ENCODE peak calls at places on chromosomes 3 and 15, in seven cellular contexts. V is sigmoid colon, D is left ventricle myocardium inferior, R is A549, F is heart left ventricle, C is upper lobe of right lung, B is ovary. E is an unnamed sample.

GRCh38 chr15:34812369-34812768 is 17.0 kb upstream of the ACTC1 start:
- DNase-seq in V (no peak), D (no peak), R (no peak), F (no peak), C (no peak), B (no peak), E (no peak)

GRCh38 chr15:88897456-88898194 is 2.3 kb upstream of the HAPLN3 start:
- DNase-seq in V (peak; percentile 94), D (peak; percentile 90), R (peak; percentile 88), F (peak; percentile 89), C (peak; percentile 91), B (peak; percentile 88), E (peak; percentile 95)

GRCh38 chr15:100771745-100772144 is 107.9 kb upstream of the ALDH1A3 start:
- DNase-seq in V (no peak), D (no peak), R (no peak), F (no peak), C (peak; percentile 30), B (no peak), E (peak; percentile 66)

GRCh38 chr15:68042855-68043222 is 11.3 kb upstream of the PIAS1 start:
- DNase-seq in V (no peak), D (no peak), R (no peak), F (no peak), C (no peak), B (no peak), E (no peak)

GRCh38 chr3:148962513-148962912 is 28.8 kb upstream of the GYG1 start:
- DNase-seq in V (no peak), D (no peak), R (peak; percentile 40), F (no peak), C (no peak), B (no peak), E (no peak)

GRCh38 chr3:140529096-140529495 is 148.8 kb upstream of the TRIM42 start:
- DNase-seq in V (no peak), D (no peak), R (peak; percentile 3), F (no peak), C (no peak), B (no peak), E (no peak)

GRCh38 chr15:49088996-49089395 is 42.8 kb upstream of the SECISBP2L start:
- DNase-seq in V (no peak), D (no peak), R (no peak), F (no peak), C (no peak), B (no peak), E (no peak)

GRCh38 chr3:73719413-73719831 is 94.7 kb upstream of the PDZRN3 start:
- DNase-seq in V (peak; percentile 72), D (no peak), R (no peak), F (no peak), C (no peak), B (no peak), E (no peak)

GRCh38 chr3:23493846-23494245 is 290.7 kb downstream of the UBE2E2 start:
- DNase-seq in V (no peak), D (no peak), R (no peak), F (no peak), C (no peak), B (no peak), E (no peak)

GRCh38 chr15:89085289-89085906 is 2.9 kb upstream of the ABHD2 start:
- DNase-seq in V (peak; percentile 18), D (no peak), R (no peak), F (no peak), C (no peak), B (no peak), E (peak; percentile 50)

GRCh38 chr3:43707998-43708397 is 17.3 kb downstream of the ABHD5 start:
- DNase-seq in V (no peak), D (no peak), R (peak; percentile 33), F (no peak), C (no peak), B (no peak), E (no peak)

GRCh38 chr3:175552929-175553328 is 693.8 kb downstream of the NAALADL2 start:
- DNase-seq in V (no peak), D (no peak), R (no peak), F (no peak), C (no peak), B (no peak), E (no peak)

GRCh38 chr15:62874933-62875625 is 167.5 kb upstream of the TPM1 start:
- DNase-seq in V (peak; percentile 88), D (no peak), R (no peak), F (no peak), C (no peak), B (peak; percentile 52), E (no peak)

GRCh38 chr3:24963762-24964625 is 464.1 kb upstream of the RARB start:
- DNase-seq in V (no peak), D (no peak), R (no peak), F (no peak), C (no peak), B (no peak), E (no peak)

GRCh38 chr15:99014803-99015676 is 7.4 kb upstream of the PGPEP1L start:
- DNase-seq in V (peak; percentile 80), D (peak; percentile 34), R (peak; percentile 61), F (peak; percentile 75), C (peak; percentile 88), B (peak; percentile 78), E (peak; percentile 52)

GRCh38 chr3:104990758-104991157 is 376.0 kb upstream of the ALCAM start:
- DNase-seq in V (no peak), D (no peak), R (no peak), F (no peak), C (no peak), B (no peak), E (no peak)

GRCh38 chr15:85825719-85826118 is 31.0 kb upstream of the KLHL25 start:
- DNase-seq in V (no peak), D (no peak), R (no peak), F (no peak), C (no peak), B (no peak), E (peak; percentile 22)

GRCh38 chr3:102124301-102125158 is 275.2 kb downstream of the NFKBIZ start:
- DNase-seq in V (no peak), D (no peak), R (no peak), F (no peak), C (no peak), B (no peak), E (no peak)

GRCh38 chr15:57352535-57353316 is 23.6 kb upstream of the CGNL1 start:
- DNase-seq in V (no peak), D (no peak), R (no peak), F (no peak), C (no peak), B (no peak), E (no peak)

GRCh38 chr3:54188176-54188791 is 65.9 kb downstream of the CACNA2D3 start:
- DNase-seq in V (no peak), D (no peak), R (peak; percentile 22), F (no peak), C (no peak), B (peak; percentile 33), E (no peak)

GRCh38 chr3:117524890-117525289 is 815.3 kb downstream of the TUSC7 start:
- DNase-seq in V (no peak), D (no peak), R (no peak), F (no peak), C (no peak), B (no peak), E (no peak)

GRCh38 chr3:47578119-47578630 is 490 bp downstream of the CSPG5 start:
- DNase-seq in V (no peak), D (peak; percentile 28), R (peak; percentile 29), F (peak; percentile 68), C (peak; percentile 77), B (peak; percentile 54), E (peak; percentile 57)

GRCh38 chr3:177916461-177916860 is 619.8 kb upstream of the KCNMB2 start:
- DNase-seq in V (no peak), D (no peak), R (no peak), F (no peak), C (no peak), B (no peak), E (no peak)

GRCh38 chr3:177917234-177917861 is 618.9 kb upstream of the KCNMB2 start:
- DNase-seq in V (no peak), D (no peak), R (no peak), F (no peak), C (no peak), B (no peak), E (no peak)

DNA sequence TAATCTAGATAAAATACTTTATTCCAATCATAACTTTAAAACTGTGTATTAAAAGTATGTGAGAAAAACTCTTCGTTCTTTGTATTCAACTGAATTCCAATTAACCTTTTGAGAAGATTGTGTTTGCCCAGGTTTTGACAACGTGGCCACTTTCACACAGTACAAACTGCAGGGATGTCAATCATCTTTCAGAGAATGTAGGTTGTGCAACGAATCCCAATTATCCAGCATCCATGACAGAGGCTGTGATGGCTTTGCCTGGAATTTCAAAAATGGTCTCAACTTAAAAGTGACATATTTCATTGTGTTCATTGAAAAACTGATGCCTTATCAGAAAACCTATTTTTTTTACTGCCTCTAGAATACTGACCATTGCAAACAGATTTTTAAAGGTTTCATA is 615.1 kb upstream of the KCNMB2 start:
- DNase-seq in V (no peak), D (no peak), R (no peak), F (no peak), C (no peak), B (no peak), E (no peak)
- H3K9me3 ChIP-seq in V (no peaks in the 10 kb centered on the region), D (peaks cover 10% of the 10 kb centered on the region), R (no peaks in the 10 kb centered on the region), F (peaks cover 11% of the 10 kb centered on the region), C (no peaks in the 10 kb centered on the region), B (no peaks in the 10 kb centered on the region), E (no peaks in the 10 kb centered on the region)

GRCh38 chr3:75782506-75782905 is 2.8 kb downstream of the ZNF717 start:
- DNase-seq in V (no peak), D (no peak), R (no peak), F (no peak), C (no peak), B (no peak), E (no peak)

DNA sequence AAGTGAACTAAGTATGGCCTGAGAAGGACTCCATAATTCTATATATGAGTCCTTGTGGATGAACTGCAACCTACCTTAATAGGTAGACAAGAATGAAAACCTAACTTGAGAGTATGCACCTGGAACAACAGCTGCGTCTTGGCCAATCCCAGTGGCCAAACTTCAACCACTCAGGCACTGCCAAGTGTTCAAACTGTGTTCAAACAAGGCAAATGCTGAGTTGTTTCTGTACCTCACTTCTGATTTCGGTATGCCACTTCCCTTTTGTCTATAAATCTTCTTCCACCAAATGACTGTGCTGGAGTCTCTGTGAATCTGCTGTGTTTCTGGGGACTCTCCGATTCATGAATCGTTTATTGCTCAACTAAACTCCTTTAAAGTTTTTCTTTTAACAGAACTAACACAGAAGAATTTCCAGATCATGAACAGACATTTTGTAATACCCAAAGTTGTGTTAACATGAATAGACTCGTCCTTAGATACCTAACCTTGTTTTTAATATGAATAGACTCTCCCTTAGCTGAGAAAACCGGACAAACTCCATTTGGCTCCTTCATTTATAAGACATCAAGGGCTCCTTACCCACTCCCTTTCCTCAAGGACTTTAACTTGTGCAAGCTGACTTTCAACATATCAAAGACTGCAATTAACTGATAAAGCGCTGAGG is 4.1 kb downstream of the ZNF717 start:
- DNase-seq in V (no peak), D (no peak), R (no peak), F (no peak), C (no peak), B (no peak), E (no peak)
- H3K9me3 ChIP-seq in V (peaks cover 7% of the 10 kb centered on the region), D (peaks cover 28% of the 10 kb centered on the region), R (peaks cover 33% of the 10 kb centered on the region), F (peaks cover 29% of the 10 kb centered on the region), C (no peaks in the 10 kb centered on the region), B (peaks cover 13% of the 10 kb centered on the region), E (no peaks in the 10 kb centered on the region)

GRCh38 chr15:69926011-69926410 is 171.7 kb downstream of the TLE3 start:
- DNase-seq in V (no peak), D (no peak), R (no peak), F (no peak), C (no peak), B (no peak), E (no peak)
- H3K9me3 ChIP-seq in V (peaks cover 6% of the 10 kb centered on the region), D (peaks cover 36% of the 10 kb centered on the region), R (peaks cover 58% of the 10 kb centered on the region), F (peaks cover 30% of the 10 kb centered on the region), C (peaks cover 11% of the 10 kb centered on the region), B (peaks cover 4% of the 10 kb centered on the region), E (no peaks in the 10 kb centered on the region)

GRCh38 chr3:52730681-52731080 is 24.8 kb downstream of the SPCS1 start:
- DNase-seq in V (no peak), D (no peak), R (no peak), F (no peak), C (no peak), B (no peak), E (no peak)
- H3K9me3 ChIP-seq in V (peaks cover 2% of the 10 kb centered on the region), D (peaks cover 23% of the 10 kb centered on the region), R (peaks cover 6% of the 10 kb centered on the region), F (peaks cover 15% of the 10 kb centered on the region), C (no peaks in the 10 kb centered on the region), B (no peaks in the 10 kb centered on the region), E (no peaks in the 10 kb centered on the region)